ENCODE peak calls at places on chromosomes 11 and 22, in five cellular contexts. One of them, this sample, is unnamed.

GRCh38 chr22:39381930-39382329 is 17.6 kb upstream of the TAB1 start:
- DNase-seq in astrocyte of the cerebellum: no peak
- DNase-seq in AG09319: no peak
- DNase-seq in GM13977: no peak
- DNase-seq in HT-29: no peak
- DNase-seq in this sample: no peak

GRCh38 chr11:40514124-40514523 is 945.3 kb downstream of the LRRC4C start:
- DNase-seq in GM13977: no peak
- DNase-seq in astrocyte of the cerebellum: no peak
- DNase-seq in AG09319: no peak
- DNase-seq in HT-29: peak
- DNase-seq in this sample: no peak

GRCh38 chr11:68457214-68457897 is 3.2 kb upstream of the PPP6R3 start:
- DNase-seq in astrocyte of the cerebellum: no peak
- DNase-seq in HT-29: no peak
- DNase-seq in AG09319: no peak
- DNase-seq in GM13977: no peak
- DNase-seq in this sample: no peak

GRCh38 chr11:944711-945470 is 19.2 kb downstream of the AP2A2 start:
- DNase-seq in astrocyte of the cerebellum: no peak
- DNase-seq in AG09319: no peak
- DNase-seq in GM13977: no peak
- DNase-seq in HT-29: no peak
- DNase-seq in this sample: no peak

GRCh38 chr11:119684361-119685072 is 44.5 kb downstream of the NECTIN1 start:
- DNase-seq in astrocyte of the cerebellum: no peak
- DNase-seq in GM13977: no peak
- DNase-seq in AG09319: no peak
- DNase-seq in HT-29: peak
- DNase-seq in this sample: no peak

GRCh38 chr22:19634576-19634975 is 79.7 kb upstream of the SEPTIN5 start:
- DNase-seq in AG09319: no peak
- DNase-seq in astrocyte of the cerebellum: no peak
- DNase-seq in HT-29: no peak
- DNase-seq in GM13977: no peak
- DNase-seq in this sample: no peak

GRCh38 chr22:41526802-41527799 is 17.2 kb downstream of the POLR3H start:
- DNase-seq in HT-29: peak
- DNase-seq in astrocyte of the cerebellum: no peak
- DNase-seq in GM13977: peak
- DNase-seq in AG09319: no peak
- DNase-seq in this sample: no peak

GRCh38 chr11:114171257-114172054 is 111.9 kb downstream of the ZBTB16 start:
- DNase-seq in astrocyte of the cerebellum: no peak
- DNase-seq in GM13977: no peak
- DNase-seq in AG09319: no peak
- DNase-seq in HT-29: no peak
- DNase-seq in this sample: no peak

GRCh38 chr11:65485820-65486219 is 13.0 kb upstream of the MALAT1 start:
- DNase-seq in HT-29: no peak
- DNase-seq in AG09319: no peak
- DNase-seq in GM13977: no peak
- DNase-seq in astrocyte of the cerebellum: no peak
- DNase-seq in this sample: no peak

GRCh38 chr11:13868710-13869403 is 93.7 kb upstream of the SPON1 start:
- DNase-seq in GM13977: no peak
- DNase-seq in astrocyte of the cerebellum: no peak
- DNase-seq in AG09319: no peak
- DNase-seq in HT-29: no peak
- DNase-seq in this sample: no peak

GRCh38 chr22:37884420-37884819 is 21.7 kb upstream of the MICALL1 start:
- DNase-seq in astrocyte of the cerebellum: no peak
- DNase-seq in HT-29: no peak
- DNase-seq in AG09319: no peak
- DNase-seq in GM13977: no peak
- DNase-seq in this sample: no peak

GRCh38 chr11:46674463-46675287 is 25.7 kb downstream of the ARHGAP1 start:
- DNase-seq in AG09319: no peak
- DNase-seq in GM13977: no peak
- DNase-seq in HT-29: no peak
- DNase-seq in astrocyte of the cerebellum: no peak
- DNase-seq in this sample: no peak

GRCh38 chr11:109864161-109864661 is 229.0 kb upstream of the ZC3H12C start:
- DNase-seq in AG09319: no peak
- DNase-seq in GM13977: peak
- DNase-seq in HT-29: no peak
- DNase-seq in astrocyte of the cerebellum: peak
- DNase-seq in this sample: no peak

GRCh38 chr11:134503104-134503503 is 91.1 kb upstream of the B3GAT1 start:
- DNase-seq in AG09319: no peak
- DNase-seq in HT-29: no peak
- DNase-seq in GM13977: no peak
- DNase-seq in astrocyte of the cerebellum: no peak
- DNase-seq in this sample: no peak

GRCh38 chr11:39221739-39222138 is 2237.7 kb downstream of the LRRC4C start:
- DNase-seq in GM13977: no peak
- DNase-seq in HT-29: no peak
- DNase-seq in AG09319: no peak
- DNase-seq in astrocyte of the cerebellum: no peak
- DNase-seq in this sample: no peak

GRCh38 chr11:59801981-59802638 is 8.5 kb downstream of the MRPL16 start:
- DNase-seq in GM13977: no peak
- DNase-seq in astrocyte of the cerebellum: no peak
- DNase-seq in HT-29: no peak
- DNase-seq in AG09319: no peak
- DNase-seq in this sample: no peak

GRCh38 chr22:32112380-32112779 is 46.7 kb downstream of the C22orf42 start:
- DNase-seq in GM13977: no peak
- DNase-seq in astrocyte of the cerebellum: no peak
- DNase-seq in HT-29: no peak
- DNase-seq in AG09319: no peak
- DNase-seq in this sample: no peak

GRCh38 chr11:12245549-12245986 is 131.8 kb upstream of the PARVA start:
- DNase-seq in HT-29: peak
- DNase-seq in AG09319: no peak
- DNase-seq in GM13977: no peak
- DNase-seq in astrocyte of the cerebellum: no peak
- DNase-seq in this sample: no peak

GRCh38 chr11:15157181-15157580 is 42.5 kb downstream of the INSC start:
- DNase-seq in HT-29: no peak
- DNase-seq in astrocyte of the cerebellum: peak
- DNase-seq in AG09319: peak
- DNase-seq in GM13977: no peak
- DNase-seq in this sample: no peak

GRCh38 chr11:132576706-132577105 is 955.6 kb downstream of the OPCML start:
- DNase-seq in AG09319: peak
- DNase-seq in HT-29: peak
- DNase-seq in GM13977: no peak
- DNase-seq in astrocyte of the cerebellum: peak
- DNase-seq in this sample: no peak

GRCh38 chr22:43992331-43992821 is 31.7 kb upstream of the PARVB start:
- DNase-seq in GM13977: no peak
- DNase-seq in astrocyte of the cerebellum: peak
- DNase-seq in AG09319: no peak
- DNase-seq in HT-29: no peak
- DNase-seq in this sample: no peak

GRCh38 chr11:79244175-79244804 is 196.5 kb downstream of the TENM4 start:
- DNase-seq in astrocyte of the cerebellum: peak
- DNase-seq in HT-29: no peak
- DNase-seq in GM13977: no peak
- DNase-seq in AG09319: peak
- DNase-seq in this sample: no peak

GRCh38 chr11:71173709-71174108 is 78.7 kb downstream of the SHANK2 start:
- DNase-seq in AG09319: no peak
- DNase-seq in astrocyte of the cerebellum: no peak
- DNase-seq in GM13977: no peak
- DNase-seq in HT-29: no peak
- DNase-seq in this sample: no peak

GRCh38 chr11:94283678-94284077 is 20.7 kb upstream of the IZUMO1R start:
- DNase-seq in AG09319: no peak
- DNase-seq in astrocyte of the cerebellum: no peak
- DNase-seq in GM13977: no peak
- DNase-seq in HT-29: no peak
- DNase-seq in this sample: no peak

GRCh38 chr11:21301981-21302380 is 632.6 kb downstream of the NELL1 start:
- DNase-seq in HT-29: no peak
- DNase-seq in AG09319: no peak
- DNase-seq in astrocyte of the cerebellum: no peak
- DNase-seq in GM13977: no peak
- DNase-seq in this sample: no peak

GRCh38 chr22:35558719-35559118 is 18.1 kb downstream of the RASD2 start:
- DNase-seq in AG09319: no peak
- DNase-seq in astrocyte of the cerebellum: no peak
- DNase-seq in HT-29: no peak
- DNase-seq in GM13977: no peak
- DNase-seq in this sample: no peak

GRCh38 chr22:46546466-46547178 is 9.2 kb upstream of the CELSR1 start:
- DNase-seq in GM13977: no peak
- DNase-seq in HT-29: peak
- DNase-seq in AG09319: no peak
- DNase-seq in astrocyte of the cerebellum: no peak
- DNase-seq in this sample: no peak

GRCh38 chr11:45025716-45026492 is 75.2 kb upstream of the TP53I11 start:
- DNase-seq in AG09319: no peak
- DNase-seq in HT-29: no peak
- DNase-seq in astrocyte of the cerebellum: peak
- DNase-seq in GM13977: no peak
- DNase-seq in this sample: no peak

GRCh38 chr22:47041201-47042115 is 279.0 kb downstream of the TBC1D22A start:
- DNase-seq in AG09319: no peak
- DNase-seq in astrocyte of the cerebellum: no peak
- DNase-seq in HT-29: no peak
- DNase-seq in GM13977: no peak
- DNase-seq in this sample: peak

GRCh38 chr11:108931168-108931567 is 266.3 kb downstream of the DDX10 start:
- DNase-seq in GM13977: no peak
- DNase-seq in astrocyte of the cerebellum: no peak
- DNase-seq in HT-29: no peak
- DNase-seq in AG09319: no peak
- DNase-seq in this sample: no peak

GRCh38 chr22:25763239-25763777 is 21.3 kb downstream of the MYO18B start:
- DNase-seq in GM13977: no peak
- DNase-seq in astrocyte of the cerebellum: no peak
- DNase-seq in HT-29: no peak
- DNase-seq in AG09319: no peak
- DNase-seq in this sample: no peak

GRCh38 chr11:12842933-12843636 is 166.0 kb upstream of the RASSF10 start:
- DNase-seq in astrocyte of the cerebellum: peak
- DNase-seq in GM13977: no peak
- DNase-seq in AG09319: no peak
- DNase-seq in HT-29: peak
- DNase-seq in this sample: no peak

GRCh38 chr11:39459606-39460005 is 1999.8 kb downstream of the LRRC4C start:
- DNase-seq in HT-29: no peak
- DNase-seq in astrocyte of the cerebellum: no peak
- DNase-seq in AG09319: no peak
- DNase-seq in GM13977: no peak
- DNase-seq in this sample: no peak

GRCh38 chr11:119843760-119844330 is 114.8 kb upstream of the NECTIN1 start:
- DNase-seq in astrocyte of the cerebellum: no peak
- DNase-seq in AG09319: no peak
- DNase-seq in GM13977: no peak
- DNase-seq in HT-29: no peak
- DNase-seq in this sample: no peak

This sample was measured in posterior cingulate gyrus.